ENCODE peak calls at places on chromosomes 1 and 21, in four cellular contexts. O, T, H and P are unnamed samples.
A peak's percentile ranks its signal among the peaks of the same experiment; 100 is the strongest.

GRCh38 chr1:18157352-18157751 is 49.8 kb downstream of the IGSF21 start:
- DNase-seq in O (no peak), T (no peak), H (no peak), P (no peak)

GRCh38 chr21:44966135-44967081 is 26.6 kb downstream of the SLX9 start:
- DNase-seq in T (no peak), H (no peak), O (no peak), P (no peak)

GRCh38 chr1:32195972-32196823 is 4.2 kb upstream of the CCDC28B start:
- DNase-seq in H (no peak), T (peak; percentile 33), O (no peak), P (no peak)

GRCh38 chr1:170675825-170676224 is 11.9 kb downstream of the PRRX1 start:
- DNase-seq in O (no peak), H (no peak), T (peak; percentile 52), P (no peak)

GRCh38 chr1:203186446-203187305 is at the start of gene CHI3L1:
- DNase-seq in H (no peak), T (no peak), O (no peak), P (peak; percentile 4)

GRCh38 chr21:41854426-41854995 is 24.6 kb downstream of the PRDM15 start:
- DNase-seq in H (no peak), T (no peak), O (no peak), P (no peak)

GRCh38 chr1:66788231-66788939 is 12.7 kb downstream of the INSL5 start:
- DNase-seq in T (no peak), H (no peak), O (no peak), P (no peak)

GRCh38 chr1:166905930-166906329 is 29.9 kb upstream of the TADA1 start:
- DNase-seq in O (peak; percentile 53), T (peak; percentile 68), H (no peak), P (peak; percentile 24)

GRCh38 chr21:41753001-41753725 is 13.7 kb downstream of the RIPK4 start:
- DNase-seq in O (no peak), T (no peak), H (no peak), P (no peak)

GRCh38 chr1:21499283-21499945 is 9.8 kb upstream of the ALPL start:
- DNase-seq in T (peak; percentile 69), O (no peak), H (no peak), P (no peak)

GRCh38 chr1:103788377-103788776 is 38.7 kb downstream of the AMY1C start:
- DNase-seq in H (no peak), O (peak; percentile 5), T (peak; percentile 2), P (no peak)

GRCh38 chr21:41121785-41122415 is 46.1 kb upstream of the BACE2 start:
- DNase-seq in T (peak; percentile 69), O (peak; percentile 76), H (peak; percentile 83), P (peak; percentile 93)

GRCh38 chr1:15283500-15283899 is 36.5 kb downstream of the FHAD1 start:
- DNase-seq in O (peak; percentile 41), T (peak; percentile 19), H (no peak), P (no peak)

GRCh38 chr1:70504821-70505193 is 93.7 kb downstream of the CTH start:
- DNase-seq in H (no peak), T (peak; percentile 93), O (peak; percentile 94), P (no peak)

GRCh38 chr1:120179420-120180348 is 3.4 kb upstream of the SEC22B start:
- DNase-seq in O (peak; percentile 87), T (peak; percentile 87), H (peak; percentile 60), P (peak; percentile 61)

GRCh38 chr1:82819234-82819633 is 1018.5 kb downstream of the ADGRL2 start:
- DNase-seq in T (no peak), H (no peak), O (no peak), P (no peak)